ENCODE peak calls at places on chromosomes 12 and 14, in six cellular contexts. One of them, this sample, is unnamed. For H3K27me3, the result is how much of the 10 kb centered on the place peaks cover.

GRCh38 chr14:65134651-65135579 is 32.6 kb upstream of the MAX start:
- DNase-seq in right cardiac atrium: no peak
- DNase-seq in IMR-90: no peak
- DNase-seq in dorsolateral prefrontal cortex: no peak
- DNase-seq in pancreas: no peak
- DNase-seq in CD4-positive, CD25-positive, alpha-beta regulatory T cell: no peak
- DNase-seq in this sample: no peak

GRCh38 chr12:56241424-56242205 is 11.8 kb downstream of the SLC39A5 start:
- DNase-seq in right cardiac atrium: no peak
- DNase-seq in IMR-90: no peak
- DNase-seq in dorsolateral prefrontal cortex: no peak
- DNase-seq in pancreas: no peak
- DNase-seq in CD4-positive, CD25-positive, alpha-beta regulatory T cell: no peak
- DNase-seq in this sample: no peak

GRCh38 chr12:101485015-101485414 is 9.9 kb downstream of the SPIC start:
- DNase-seq in right cardiac atrium: no peak
- DNase-seq in IMR-90: no peak
- DNase-seq in dorsolateral prefrontal cortex: no peak
- DNase-seq in pancreas: no peak
- DNase-seq in CD4-positive, CD25-positive, alpha-beta regulatory T cell: no peak
- DNase-seq in this sample: no peak

GRCh38 chr14:87529081-87529480 is 463.9 kb downstream of the GALC start:
- DNase-seq in right cardiac atrium: no peak
- DNase-seq in IMR-90: no peak
- DNase-seq in dorsolateral prefrontal cortex: no peak
- DNase-seq in pancreas: no peak
- DNase-seq in CD4-positive, CD25-positive, alpha-beta regulatory T cell: no peak
- DNase-seq in this sample: peak

GRCh38 chr12:19423531-19423930 is 15.8 kb upstream of the AEBP2 start:
- DNase-seq in right cardiac atrium: no peak
- DNase-seq in IMR-90: no peak
- DNase-seq in dorsolateral prefrontal cortex: no peak
- DNase-seq in pancreas: no peak
- DNase-seq in CD4-positive, CD25-positive, alpha-beta regulatory T cell: no peak
- DNase-seq in this sample: no peak

GRCh38 chr12:93727195-93727811 is 50.1 kb downstream of the CRADD start:
- DNase-seq in right cardiac atrium: no peak
- DNase-seq in IMR-90: no peak
- DNase-seq in dorsolateral prefrontal cortex: no peak
- DNase-seq in pancreas: no peak
- DNase-seq in CD4-positive, CD25-positive, alpha-beta regulatory T cell: no peak
- DNase-seq in this sample: no peak

GRCh38 chr12:31005256-31005943 is 68.3 kb upstream of the DDX11 start:
- DNase-seq in right cardiac atrium: no peak
- DNase-seq in IMR-90: no peak
- DNase-seq in dorsolateral prefrontal cortex: no peak
- DNase-seq in pancreas: no peak
- DNase-seq in CD4-positive, CD25-positive, alpha-beta regulatory T cell: no peak
- DNase-seq in this sample: no peak

GRCh38 chr12:12817611-12818010 is 4.5 kb downstream of the DDX47 start:
- DNase-seq in right cardiac atrium: no peak
- DNase-seq in IMR-90: no peak
- DNase-seq in dorsolateral prefrontal cortex: no peak
- DNase-seq in pancreas: no peak
- DNase-seq in CD4-positive, CD25-positive, alpha-beta regulatory T cell: no peak
- DNase-seq in this sample: no peak

GRCh38 chr14:56195727-56196126 is 77.5 kb downstream of the PELI2 start:
- DNase-seq in right cardiac atrium: no peak
- DNase-seq in IMR-90: peak
- DNase-seq in dorsolateral prefrontal cortex: no peak
- DNase-seq in pancreas: no peak
- DNase-seq in CD4-positive, CD25-positive, alpha-beta regulatory T cell: peak
- DNase-seq in this sample: no peak

GRCh38 chr14:66459603-66460002 is 26.6 kb upstream of the CCDC196 start:
- DNase-seq in right cardiac atrium: no peak
- DNase-seq in IMR-90: no peak
- DNase-seq in dorsolateral prefrontal cortex: no peak
- DNase-seq in pancreas: no peak
- DNase-seq in CD4-positive, CD25-positive, alpha-beta regulatory T cell: no peak
- DNase-seq in this sample: no peak

GRCh38 chr14:104792101-104792884 is 3.3 kb downstream of the AKT1 start:
- DNase-seq in right cardiac atrium: no peak
- DNase-seq in IMR-90: no peak
- DNase-seq in dorsolateral prefrontal cortex: no peak
- DNase-seq in pancreas: peak
- DNase-seq in CD4-positive, CD25-positive, alpha-beta regulatory T cell: no peak
- DNase-seq in this sample: no peak

GRCh38 chr14:104791425-104791824 is 4.1 kb downstream of the AKT1 start:
- DNase-seq in right cardiac atrium: no peak
- DNase-seq in IMR-90: no peak
- DNase-seq in dorsolateral prefrontal cortex: no peak
- DNase-seq in pancreas: no peak
- DNase-seq in CD4-positive, CD25-positive, alpha-beta regulatory T cell: no peak
- DNase-seq in this sample: no peak

GRCh38 chr14:104793703-104793959 is 1.9 kb downstream of the AKT1 start:
- DNase-seq in right cardiac atrium: no peak
- DNase-seq in IMR-90: no peak
- DNase-seq in dorsolateral prefrontal cortex: no peak
- DNase-seq in pancreas: no peak
- DNase-seq in CD4-positive, CD25-positive, alpha-beta regulatory T cell: no peak
- DNase-seq in this sample: no peak

GRCh38 chr14:104794099-104794498 is 1.4 kb downstream of the AKT1 start:
- DNase-seq in right cardiac atrium: peak
- DNase-seq in IMR-90: peak
- DNase-seq in dorsolateral prefrontal cortex: no peak
- DNase-seq in pancreas: no peak
- DNase-seq in CD4-positive, CD25-positive, alpha-beta regulatory T cell: no peak
- DNase-seq in this sample: no peak

GRCh38 chr14:104792945-104793702 is 2.4 kb downstream of the AKT1 start:
- DNase-seq in right cardiac atrium: no peak
- DNase-seq in IMR-90: no peak
- DNase-seq in dorsolateral prefrontal cortex: no peak
- DNase-seq in pancreas: no peak
- DNase-seq in CD4-positive, CD25-positive, alpha-beta regulatory T cell: no peak
- DNase-seq in this sample: no peak
- H3K4me3 ChIP-seq in right cardiac atrium: no peak
- H3K4me3 ChIP-seq in IMR-90: no peak
- H3K4me3 ChIP-seq in dorsolateral prefrontal cortex: no peak
- H3K4me3 ChIP-seq in pancreas: peak
- H3K4me3 ChIP-seq in CD4-positive, CD25-positive, alpha-beta regulatory T cell: no peak
- H3K4me3 ChIP-seq in this sample: no peak

DNA sequence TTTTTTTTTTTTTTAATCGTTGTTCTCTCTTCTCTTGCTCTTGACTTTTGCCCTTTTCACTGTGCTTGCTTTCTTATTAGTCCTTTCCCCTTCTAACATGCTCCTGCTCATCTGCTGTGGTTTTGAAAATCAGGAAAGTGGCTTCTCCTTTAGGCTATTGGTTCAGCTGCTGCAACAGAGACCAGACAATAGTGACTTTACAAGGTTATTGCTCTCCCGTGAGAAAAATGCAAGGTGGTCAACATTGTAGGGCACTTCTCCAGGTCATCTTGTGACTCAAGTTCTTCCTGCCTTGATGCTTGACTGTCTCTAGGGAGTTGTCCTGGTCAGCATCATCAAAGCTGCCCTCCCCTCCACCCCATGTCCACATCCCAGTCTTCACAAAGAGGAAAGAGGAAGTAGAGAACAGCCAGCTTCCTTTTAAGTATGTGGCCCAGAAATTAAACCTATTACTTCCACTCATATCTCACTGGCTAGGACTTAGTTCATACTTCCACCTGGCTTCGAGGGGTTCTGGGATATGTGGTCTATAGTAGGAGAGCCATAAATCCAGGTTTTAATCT is 3.9 kb upstream of the TMEM63C start:
- DNase-seq in right cardiac atrium: no peak
- DNase-seq in IMR-90: no peak
- DNase-seq in dorsolateral prefrontal cortex: no peak
- DNase-seq in pancreas: no peak
- DNase-seq in CD4-positive, CD25-positive, alpha-beta regulatory T cell: no peak
- DNase-seq in this sample: no peak
- H3K27me3 ChIP-seq in right cardiac atrium: under half
- H3K27me3 ChIP-seq in IMR-90: under half
- H3K27me3 ChIP-seq in dorsolateral prefrontal cortex: under half
- H3K27me3 ChIP-seq in pancreas: under half
- H3K27me3 ChIP-seq in CD4-positive, CD25-positive, alpha-beta regulatory T cell: under half
- H3K27me3 ChIP-seq in this sample: under half

GRCh38 chr14:96584199-96584906 is 82.2 kb downstream of the PAPOLA start:
- DNase-seq in right cardiac atrium: no peak
- DNase-seq in IMR-90: no peak
- DNase-seq in dorsolateral prefrontal cortex: peak
- DNase-seq in pancreas: peak
- DNase-seq in CD4-positive, CD25-positive, alpha-beta regulatory T cell: peak
- DNase-seq in this sample: peak
- H3K4me3 ChIP-seq in right cardiac atrium: no peak
- H3K4me3 ChIP-seq in IMR-90: no peak
- H3K4me3 ChIP-seq in dorsolateral prefrontal cortex: no peak
- H3K4me3 ChIP-seq in pancreas: no peak
- H3K4me3 ChIP-seq in CD4-positive, CD25-positive, alpha-beta regulatory T cell: no peak
- H3K4me3 ChIP-seq in this sample: no peak

DNA sequence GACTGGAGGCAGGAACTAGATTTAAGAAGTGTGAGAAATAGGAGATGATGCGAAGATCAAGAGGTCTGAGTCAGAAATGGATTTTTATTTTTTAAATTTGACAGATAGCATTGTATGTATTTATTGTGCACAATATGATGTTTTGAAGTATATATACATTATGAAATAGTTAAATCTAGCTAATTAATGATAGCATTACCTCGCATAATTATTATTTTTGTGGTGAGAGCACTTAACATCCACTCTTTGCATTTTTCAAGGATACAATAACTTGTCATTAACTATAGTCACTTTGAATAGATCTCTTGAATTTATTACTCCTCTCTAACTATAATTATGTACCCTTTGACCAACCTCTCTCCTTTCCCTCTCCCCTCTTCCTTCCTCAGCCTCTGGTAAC is 3.7 kb downstream of the SMOC1 start:
- DNase-seq in right cardiac atrium: no peak
- DNase-seq in IMR-90: no peak
- DNase-seq in dorsolateral prefrontal cortex: no peak
- DNase-seq in pancreas: no peak
- DNase-seq in CD4-positive, CD25-positive, alpha-beta regulatory T cell: no peak
- DNase-seq in this sample: no peak
- H3K27me3 ChIP-seq in right cardiac atrium: under half
- H3K27me3 ChIP-seq in IMR-90: under half
- H3K27me3 ChIP-seq in dorsolateral prefrontal cortex: under half
- H3K27me3 ChIP-seq in pancreas: under half
- H3K27me3 ChIP-seq in CD4-positive, CD25-positive, alpha-beta regulatory T cell: under half
- H3K27me3 ChIP-seq in this sample: under half

DNA sequence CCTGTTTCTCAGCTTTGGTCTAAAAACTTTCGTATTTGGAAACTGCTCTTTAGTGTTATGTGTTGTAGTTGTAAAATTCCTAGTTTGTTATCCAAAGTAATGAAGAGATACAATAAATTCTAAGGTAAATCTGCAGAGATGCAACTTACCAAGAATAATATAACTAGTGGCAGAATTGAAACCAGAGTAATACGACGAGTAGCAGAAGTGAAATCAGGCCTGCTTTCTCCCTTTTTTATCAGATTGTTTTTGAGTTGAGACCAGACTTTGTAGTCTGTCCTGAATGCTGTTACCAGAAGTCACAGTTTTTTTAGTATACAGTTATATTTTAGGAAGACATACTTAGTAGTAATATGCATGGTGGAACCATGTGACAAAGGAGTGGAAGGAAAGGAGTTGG is 12.5 kb downstream of the PAPOLA start:
- DNase-seq in right cardiac atrium: no peak
- DNase-seq in IMR-90: no peak
- DNase-seq in dorsolateral prefrontal cortex: no peak
- DNase-seq in pancreas: no peak
- DNase-seq in CD4-positive, CD25-positive, alpha-beta regulatory T cell: no peak
- DNase-seq in this sample: no peak
- H3K4me3 ChIP-seq in right cardiac atrium: no peak
- H3K4me3 ChIP-seq in IMR-90: no peak
- H3K4me3 ChIP-seq in dorsolateral prefrontal cortex: no peak
- H3K4me3 ChIP-seq in pancreas: no peak
- H3K4me3 ChIP-seq in CD4-positive, CD25-positive, alpha-beta regulatory T cell: peak
- H3K4me3 ChIP-seq in this sample: no peak

GRCh38 chr14:99274346-99275221 is 2.6 kb upstream of the BCL11B start:
- DNase-seq in right cardiac atrium: peak
- DNase-seq in IMR-90: peak
- DNase-seq in dorsolateral prefrontal cortex: peak
- DNase-seq in pancreas: peak
- DNase-seq in CD4-positive, CD25-positive, alpha-beta regulatory T cell: peak
- DNase-seq in this sample: peak

GRCh38 chr14:99272669-99273024 is 650 bp upstream of the BCL11B start:
- DNase-seq in right cardiac atrium: no peak
- DNase-seq in IMR-90: no peak
- DNase-seq in dorsolateral prefrontal cortex: no peak
- DNase-seq in pancreas: no peak
- DNase-seq in CD4-positive, CD25-positive, alpha-beta regulatory T cell: no peak
- DNase-seq in this sample: no peak

GRCh38 chr14:99273724-99274345 is 1.8 kb upstream of the BCL11B start:
- DNase-seq in right cardiac atrium: no peak
- DNase-seq in IMR-90: no peak
- DNase-seq in dorsolateral prefrontal cortex: no peak
- DNase-seq in pancreas: no peak
- DNase-seq in CD4-positive, CD25-positive, alpha-beta regulatory T cell: peak
- DNase-seq in this sample: peak

GRCh38 chr14:99271951-99272668 is at the start of gene BCL11B:
- DNase-seq in right cardiac atrium: peak
- DNase-seq in IMR-90: peak
- DNase-seq in dorsolateral prefrontal cortex: peak
- DNase-seq in pancreas: peak
- DNase-seq in CD4-positive, CD25-positive, alpha-beta regulatory T cell: peak
- DNase-seq in this sample: peak

DNA sequence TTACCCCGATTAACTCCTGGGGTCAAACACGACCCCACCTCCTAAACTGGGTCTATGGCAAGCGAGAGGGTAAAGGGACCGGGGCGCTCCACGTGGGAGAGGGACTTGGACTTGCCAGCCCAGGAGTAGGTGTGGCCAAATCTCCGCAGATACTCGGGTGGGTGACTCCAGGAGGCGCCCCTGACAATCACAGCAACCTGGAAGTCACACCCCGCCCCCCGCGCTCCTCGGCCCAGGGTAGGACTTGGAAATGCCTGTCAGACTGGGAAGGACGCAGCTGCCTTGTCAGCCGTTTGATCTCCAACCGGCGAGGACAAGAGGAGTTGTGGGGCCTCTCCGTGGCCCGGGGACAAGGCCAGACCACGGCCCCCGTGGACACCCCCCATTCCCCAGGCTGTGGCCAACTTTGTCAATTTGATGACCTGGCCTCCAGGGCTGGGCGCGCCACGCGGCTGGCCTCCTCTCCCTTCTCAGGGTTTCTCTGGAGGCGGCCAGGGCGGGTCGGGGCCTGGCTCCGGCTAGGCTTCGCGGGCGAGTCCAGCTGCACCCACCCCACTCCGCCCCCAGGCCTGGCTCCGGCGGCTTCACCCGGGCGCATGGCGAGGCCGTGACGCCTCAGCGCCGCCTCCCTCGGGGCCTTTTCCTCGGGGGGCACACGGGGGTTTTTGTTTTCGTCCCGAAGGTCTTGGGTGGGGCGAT is 1.2 kb upstream of the BCL11B start:
- DNase-seq in right cardiac atrium: peak
- DNase-seq in IMR-90: no peak
- DNase-seq in dorsolateral prefrontal cortex: no peak
- DNase-seq in pancreas: no peak
- DNase-seq in CD4-positive, CD25-positive, alpha-beta regulatory T cell: peak
- DNase-seq in this sample: peak
- H3K27me3 ChIP-seq in right cardiac atrium: under half
- H3K27me3 ChIP-seq in IMR-90: half or more
- H3K27me3 ChIP-seq in dorsolateral prefrontal cortex: half or more
- H3K27me3 ChIP-seq in pancreas: under half
- H3K27me3 ChIP-seq in CD4-positive, CD25-positive, alpha-beta regulatory T cell: under half
- H3K27me3 ChIP-seq in this sample: under half

GRCh38 chr14:68364823-68365222 is 428.0 kb downstream of the ZFP36L1 start:
- DNase-seq in right cardiac atrium: no peak
- DNase-seq in IMR-90: no peak
- DNase-seq in dorsolateral prefrontal cortex: no peak
- DNase-seq in pancreas: no peak
- DNase-seq in CD4-positive, CD25-positive, alpha-beta regulatory T cell: no peak
- DNase-seq in this sample: no peak
- H3K4me3 ChIP-seq in right cardiac atrium: no peak
- H3K4me3 ChIP-seq in IMR-90: no peak
- H3K4me3 ChIP-seq in dorsolateral prefrontal cortex: no peak
- H3K4me3 ChIP-seq in pancreas: no peak
- H3K4me3 ChIP-seq in CD4-positive, CD25-positive, alpha-beta regulatory T cell: no peak
- H3K4me3 ChIP-seq in this sample: no peak